ENCODE peak calls at places on chromosomes 16 and 17, in six cellular contexts. T is upper lobe of left lung, Y is A549, D is GM12878, N is K562, C is HepG2. X is an unnamed sample.

GRCh38 chr17:38877130-38877851 is 7.4 kb downstream of the LASP1 start:
- ATAC-seq in T (no peak), Y (no peak), D (peak), N (no peak), C (no peak), X (no peak)

GRCh38 chr17:45060382-45060823 is 714 bp upstream of the NMT1 start:
- ATAC-seq in T (peak), Y (no peak), D (peak), N (peak), C (peak), X (peak)

GRCh38 chr16:88799569-88800276 is 3.9 kb upstream of the CDT1 start:
- ATAC-seq in T (no peak), Y (no peak), D (no peak), N (peak), C (peak), X (no peak)

GRCh38 chr17:42116705-42117396 is 4.3 kb downstream of the KAT2A start:
- ATAC-seq in T (peak), Y (peak), D (peak), N (peak), C (peak), X (peak)

GRCh38 chr16:23195415-23195978 is 13.0 kb downstream of the SCNN1G start:
- ATAC-seq in T (peak), Y (no peak), D (peak), N (no peak), C (no peak), X (no peak)

GRCh38 chr17:64969046-64969501 is 49.8 kb upstream of the LRRC37A3 start:
- ATAC-seq in T (no peak), Y (no peak), D (no peak), N (no peak), C (no peak), X (no peak)

GRCh38 chr17:39659286-39660010 is 5.7 kb upstream of the TCAP start:
- ATAC-seq in T (no peak), Y (no peak), D (no peak), N (no peak), C (no peak), X (peak)

GRCh38 chr16:69772560-69773254 is 10.6 kb downstream of the WWP2 start:
- ATAC-seq in T (no peak), Y (peak), D (peak), N (peak), C (no peak), X (no peak)

GRCh38 chr17:75163074-75163473 is 8.8 kb upstream of the JPT1 start:
- ATAC-seq in T (no peak), Y (no peak), D (no peak), N (no peak), C (peak), X (no peak)

GRCh38 chr16:28930652-28931051 is 1.1 kb upstream of the CD19 start:
- ATAC-seq in T (no peak), Y (no peak), D (peak), N (no peak), C (no peak), X (no peak)

GRCh38 chr17:82915010-82915696 is 75.3 kb upstream of the ZNF750 start:
- ATAC-seq in T (no peak), Y (no peak), D (peak), N (no peak), C (no peak), X (no peak)

GRCh38 chr16:106623-107324 is 28.7 kb downstream of the MPG start:
- ATAC-seq in T (peak), Y (peak), D (peak), N (peak), C (peak), X (peak)

GRCh38 chr16:87231295-87231694 is 85.9 kb downstream of the C16orf95 start:
- ATAC-seq in T (no peak), Y (no peak), D (no peak), N (no peak), C (no peak), X (no peak)

GRCh38 chr16:31913668-31914067 is 40.1 kb downstream of the ZNF267 start:
- ATAC-seq in T (no peak), Y (no peak), D (no peak), N (no peak), C (no peak), X (no peak)

GRCh38 chr16:524274-525011 is 3.1 kb upstream of the CAPN15 start:
- ATAC-seq in T (no peak), Y (no peak), D (no peak), N (no peak), C (no peak), X (no peak)

GRCh38 chr17:75481194-75482059 is 25.0 kb downstream of the TMEM94 start:
- ATAC-seq in T (no peak), Y (peak), D (no peak), N (no peak), C (no peak), X (peak)

GRCh38 chr17:71985111-71986039 is 135.4 kb upstream of the SOX9 start:
- ATAC-seq in T (no peak), Y (no peak), D (no peak), N (no peak), C (no peak), X (no peak)

GRCh38 chr16:58032710-58033293 is 7.2 kb downstream of the MMP15 start:
- ATAC-seq in T (peak), Y (no peak), D (no peak), N (peak), C (peak), X (no peak)

GRCh38 chr17:76841776-76842405 is 26.3 kb upstream of the MGAT5B start:
- ATAC-seq in T (no peak), Y (peak), D (no peak), N (peak), C (no peak), X (no peak)

GRCh38 chr17:76707985-76708807 is 2.6 kb downstream of the MXRA7 start:
- ATAC-seq in T (peak), Y (no peak), D (no peak), N (peak), C (peak), X (no peak)

GRCh38 chr16:83247767-83248372 is 559.9 kb upstream of the HSBP1 start:
- ATAC-seq in T (no peak), Y (no peak), D (no peak), N (no peak), C (no peak), X (no peak)

GRCh38 chr16:70529051-70529777 is 5.6 kb downstream of the SF3B3 start:
- ATAC-seq in T (peak), Y (peak), D (peak), N (no peak), C (no peak), X (no peak)

GRCh38 chr17:29420128-29420527 is 30.0 kb downstream of the TAOK1 start:
- ATAC-seq in T (no peak), Y (no peak), D (no peak), N (no peak), C (no peak), X (no peak)

GRCh38 chr16:4053663-4054479 is 62.4 kb downstream of the ADCY9 start:
- ATAC-seq in T (peak), Y (peak), D (no peak), N (no peak), C (no peak), X (peak)

GRCh38 chr16:19239756-19240155 is 45.8 kb upstream of the CLEC19A start:
- ATAC-seq in T (no peak), Y (peak), D (no peak), N (no peak), C (no peak), X (no peak)

GRCh38 chr17:18031955-18032354 is 7.0 kb downstream of the ATPAF2 start:
- ATAC-seq in T (no peak), Y (no peak), D (no peak), N (no peak), C (no peak), X (peak)

GRCh38 chr17:75227729-75228128 is 22.2 kb downstream of the NUP85 start:
- ATAC-seq in T (no peak), Y (no peak), D (no peak), N (no peak), C (no peak), X (no peak)

GRCh38 chr17:38355256-38355655 is 3.6 kb downstream of the SOCS7 start:
- ATAC-seq in T (no peak), Y (no peak), D (no peak), N (no peak), C (no peak), X (no peak)

DNA sequence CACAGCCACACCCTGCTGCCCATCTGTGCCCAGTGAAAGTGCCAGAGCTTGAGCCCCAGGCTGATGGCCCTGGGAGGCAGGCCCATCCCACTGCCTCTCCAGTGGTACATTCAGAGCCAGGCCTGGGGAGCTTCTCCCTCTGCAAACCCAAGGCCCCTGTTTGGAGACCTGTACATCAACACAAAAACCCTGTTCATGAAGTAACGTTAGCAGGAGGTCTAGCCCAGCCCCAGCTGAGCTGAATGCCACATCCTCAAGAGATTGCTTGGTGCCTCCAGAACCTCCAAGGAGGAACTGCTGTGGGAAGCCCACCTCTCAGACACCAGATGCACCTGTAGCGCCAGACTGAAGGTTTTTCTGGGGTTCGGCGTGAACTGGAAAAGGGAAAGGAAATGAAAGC is 31.5 kb downstream of the C16orf78 start:
- ATAC-seq in T (no peak), Y (no peak), D (no peak), N (no peak), C (no peak), X (no peak)
- TF ChIP-seq EP300 in T (no peak), Y (no peak), D (no peak), N (no peak), C (no peak), X (no peak)

GRCh38 chr16:65414284-65414984 is 292.6 kb upstream of the CDH11 start:
- ATAC-seq in T (peak), Y (no peak), D (no peak), N (no peak), C (no peak), X (no peak)
- TF ChIP-seq EP300 in T (no peak), Y (no peak), D (no peak), N (no peak), C (no peak), X (no peak)

GRCh38 chr17:70105154-70105553 is 30.1 kb downstream of the KCNJ16 start:
- ATAC-seq in T (no peak), Y (no peak), D (no peak), N (no peak), C (no peak), X (no peak)
- TF ChIP-seq EP300 in T (no peak), Y (no peak), D (no peak), N (no peak), C (no peak), X (no peak)

GRCh38 chr17:59756236-59756818 is 48.9 kb downstream of the VMP1 start:
- ATAC-seq in T (peak), Y (peak), D (no peak), N (no peak), C (peak), X (no peak)
- TF ChIP-seq EP300 in T (no peak), Y (peak), D (no peak), N (no peak), C (peak), X (no peak)

GRCh38 chr16:84933774-84934571 is 77.4 kb downstream of the ZDHHC7 start:
- ATAC-seq in T (peak), Y (no peak), D (no peak), N (no peak), C (peak), X (peak)
- TF ChIP-seq EP300 in T (peak), Y (no peak), D (no peak), N (no peak), C (no peak), X (no peak)

DNA sequence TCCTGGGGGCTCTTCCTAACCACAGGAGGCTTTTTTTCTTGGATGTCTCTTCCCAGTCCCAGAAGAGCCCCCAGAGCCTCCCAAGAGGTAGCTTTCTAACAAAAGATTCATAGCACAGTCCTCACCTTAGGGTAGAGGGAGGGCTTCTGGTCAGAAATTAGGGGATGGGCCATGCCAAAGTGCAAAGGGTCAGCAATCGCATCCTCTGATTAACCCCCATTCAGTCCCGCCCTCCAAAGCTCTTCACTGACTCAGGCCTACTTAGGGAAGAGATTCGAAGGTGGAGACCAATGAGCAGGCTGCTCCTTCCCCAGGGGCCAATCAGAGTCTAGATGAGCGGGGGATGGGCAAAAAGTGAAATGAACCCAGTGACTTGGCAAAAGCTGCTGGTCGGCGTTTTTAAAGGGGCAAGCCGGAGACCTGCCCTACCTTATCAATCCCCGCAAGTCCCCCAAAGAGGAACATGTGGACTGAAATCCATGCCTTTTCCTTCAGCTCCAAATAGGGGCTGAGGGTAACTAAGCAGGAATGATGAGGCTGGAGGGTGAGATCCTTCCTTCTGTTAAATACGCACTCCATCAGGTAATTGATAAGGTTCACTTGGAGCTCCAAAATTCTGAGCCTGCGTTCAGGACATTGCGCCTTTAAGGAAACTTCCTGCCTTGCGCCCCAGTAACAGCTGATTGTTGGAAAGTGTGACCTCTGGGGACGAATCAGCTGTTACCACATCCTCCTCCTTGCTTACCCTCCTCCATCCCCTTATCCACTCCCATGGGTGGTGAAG is 6.9 kb upstream of the TLCD2 start:
- ATAC-seq in T (peak), Y (peak), D (peak), N (peak), C (peak), X (peak)
- TF ChIP-seq EP300 in T (peak), Y (no peak), D (peak), N (peak), C (no peak), X (no peak)

X was measured in gastroesophageal sphincter.